ENCODE peak calls at places on chromosomes 7 and 10, in eight cellular contexts. J, W, Z, K, O, R, G and A are unnamed samples.

GRCh38 chr7:24718977-24719491 is 38.2 kb downstream of the GSDME start:
- DNase-seq in R (no peak), O (no peak), G (no peak), W (no peak), Z (no peak), K (no peak), J (peak), A (no peak)

GRCh38 chr7:24436131-24436920 is 136.9 kb upstream of the PALS2 start:
- DNase-seq in O (no peak), R (no peak), J (no peak), G (no peak), K (no peak), W (no peak), Z (no peak), A (no peak)

GRCh38 chr7:152762056-152762455 is 2.5 kb downstream of the ACTR3B start:
- DNase-seq in O (peak), W (no peak), G (no peak), R (no peak), Z (peak), K (no peak), J (no peak), A (no peak)

GRCh38 chr7:129762387-129762969 is 151.0 kb downstream of the NRF1 start:
- DNase-seq in G (no peak), K (no peak), O (no peak), Z (no peak), W (no peak), J (no peak), R (no peak), A (no peak)

GRCh38 chr7:23696916-23697441 is 13.0 kb upstream of the STK31 start:
- DNase-seq in R (peak), J (peak), W (peak), K (peak), Z (peak), G (no peak), O (peak), A (no peak)

GRCh38 chr10:89419548-89419947 is 5.2 kb downstream of the IFIT5 start:
- DNase-seq in G (no peak), Z (peak), R (no peak), O (peak), J (no peak), K (no peak), W (no peak), A (no peak)

GRCh38 chr7:28662236-28662635 is 249.9 kb downstream of the CREB5 start:
- DNase-seq in O (no peak), J (no peak), G (no peak), R (no peak), W (no peak), Z (no peak), K (peak), A (no peak)

GRCh38 chr7:94412762-94413322 is 18.1 kb downstream of the COL1A2 start:
- DNase-seq in G (no peak), R (no peak), K (no peak), W (no peak), Z (no peak), O (peak), J (no peak), A (no peak)

DNA sequence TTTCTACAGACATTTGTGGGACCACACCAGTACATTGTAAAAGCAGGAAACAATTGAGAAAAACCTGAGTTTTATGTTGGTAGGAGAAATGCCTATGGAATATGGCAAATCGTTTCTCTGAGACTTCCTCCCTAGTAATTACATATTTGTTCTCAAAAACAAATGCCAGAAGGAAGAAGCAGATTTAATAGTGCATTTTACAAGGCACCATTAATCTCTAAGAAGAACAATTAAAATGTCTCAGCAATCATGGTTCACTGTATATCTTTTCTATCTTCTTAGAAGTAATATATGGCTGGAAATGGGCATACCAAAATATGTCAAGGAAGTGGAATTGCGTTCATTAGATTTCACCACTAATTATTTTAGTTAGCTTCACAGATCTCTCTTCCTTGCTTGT is 13.3 kb downstream of the CAV1 start:
- DNase-seq in W (no peak), G (no peak), Z (no peak), O (no peak), K (no peak), J (no peak), R (no peak), A (no peak)
- H3K27ac ChIP-seq in W (no peak), G (peak), Z (no peak), O (no peak), K (no peak), J (peak), R (no peak), A (peak)

DNA sequence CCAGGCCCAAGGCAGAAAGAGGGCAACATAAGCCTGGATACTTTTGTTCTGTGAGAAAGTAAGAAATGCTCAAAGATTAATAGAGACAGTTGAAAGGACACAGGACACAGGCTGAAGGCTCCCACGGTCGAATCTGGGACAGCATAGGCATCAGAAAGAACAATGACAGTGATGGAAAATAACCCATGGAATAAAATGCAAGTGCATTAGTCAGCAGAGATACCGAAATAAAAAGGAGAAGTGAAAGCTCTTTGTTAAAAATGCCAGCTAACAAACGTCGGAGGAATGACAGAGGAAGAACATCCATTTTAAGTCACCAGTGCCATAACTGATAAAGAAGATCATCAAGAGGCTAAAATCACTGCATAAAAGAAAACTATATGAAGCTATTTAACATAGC is 19.7 kb upstream of the AGAP5 start:
- DNase-seq in G (no peak), J (no peak), R (no peak), Z (no peak), O (no peak), W (no peak), K (no peak), A (no peak)
- H3K27ac ChIP-seq in G (no peak), J (peak), R (no peak), Z (no peak), O (no peak), W (peak), K (no peak), A (no peak)

DNA sequence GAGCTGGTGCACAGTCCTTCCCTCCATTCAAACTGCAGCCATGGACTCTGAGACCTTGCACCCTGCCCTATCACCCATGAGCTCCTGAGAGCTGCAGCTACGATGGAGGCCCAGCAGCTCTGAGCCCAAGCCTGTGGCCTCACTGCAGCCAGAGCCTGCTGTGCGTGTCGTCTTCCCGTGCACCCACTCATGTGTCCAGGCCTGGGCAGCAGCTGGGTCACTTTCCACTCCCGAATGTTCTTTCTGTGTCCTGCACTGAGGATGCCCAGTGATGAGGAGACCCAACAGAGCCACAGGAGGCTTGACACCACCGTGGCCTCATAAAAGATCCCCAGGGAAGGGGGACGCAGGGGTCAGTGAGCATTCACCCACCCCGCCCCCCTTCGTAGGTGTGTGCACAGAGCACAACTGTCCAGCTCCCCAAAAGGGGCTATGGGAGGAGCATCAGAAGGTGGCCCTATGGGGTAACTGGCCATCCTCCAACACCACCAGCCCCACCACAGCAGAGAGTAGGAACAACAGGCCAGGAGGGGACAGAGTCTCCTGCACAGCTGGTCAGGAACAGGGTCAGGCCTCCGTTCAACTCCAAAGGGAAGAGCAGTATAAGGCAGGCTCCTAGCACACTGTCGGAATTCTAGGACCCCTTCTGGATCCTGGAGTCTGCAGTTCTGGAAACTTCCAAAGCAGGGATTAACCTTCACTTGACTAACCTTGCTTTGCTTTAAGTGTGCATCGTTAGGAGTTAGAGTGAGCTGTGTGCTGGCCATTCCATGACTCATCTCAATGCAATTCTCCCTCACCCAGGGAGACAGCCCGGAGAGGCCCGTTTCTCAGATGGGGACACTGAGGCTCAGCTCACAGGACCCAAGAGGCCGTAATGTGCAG is 52.6 kb downstream of the RASGEF1A start:
- DNase-seq in K (no peak), O (peak), R (no peak), J (peak), G (no peak), Z (peak), W (no peak), A (no peak)
- H3K27ac ChIP-seq in K (no peak), O (no peak), R (no peak), J (no peak), G (no peak), Z (no peak), W (no peak), A (no peak)

GRCh38 chr10:44217274-44217820 is 167.6 kb downstream of the CXCL12 start:
- DNase-seq in R (no peak), G (no peak), W (no peak), Z (no peak), O (no peak), K (no peak), J (no peak), A (no peak)
- H3K27ac ChIP-seq in R (no peak), G (no peak), W (no peak), Z (no peak), O (no peak), K (no peak), J (no peak), A (no peak)

GRCh38 chr10:4623200-4623599 is 202.8 kb upstream of the AKR1E2 start:
- DNase-seq in G (no peak), O (no peak), J (no peak), K (no peak), R (no peak), W (no peak), Z (no peak), A (no peak)
- H3K27ac ChIP-seq in G (no peak), O (no peak), J (no peak), K (no peak), R (no peak), W (no peak), Z (no peak), A (no peak)

GRCh38 chr7:2104716-2105115 is 128.0 kb downstream of the MAD1L1 start:
- DNase-seq in G (no peak), R (no peak), O (no peak), J (no peak), Z (no peak), W (no peak), K (no peak), A (no peak)
- H3K27ac ChIP-seq in G (no peak), R (peak), O (no peak), J (no peak), Z (no peak), W (peak), K (no peak), A (no peak)